ENCODE peak calls at places on chromosome 4, in six cellular contexts. One of them, this sample, is unnamed.

GRCh38 chr4:165874799-165875371 is 1.8 kb downstream of the TLL1 start:
- DNase-seq in endothelial cell: peak
- DNase-seq in thoracic aorta: no peak
- DNase-seq in AG10803: no peak
- DNase-seq in IMR-90: no peak
- DNase-seq in sigmoid colon: peak
- DNase-seq in this sample: peak

GRCh38 chr4:138919094-138919936 is 96.3 kb upstream of the NOCT start:
- DNase-seq in endothelial cell: peak
- DNase-seq in AG10803: peak
- DNase-seq in IMR-90: peak
- DNase-seq in sigmoid colon: peak
- DNase-seq in thoracic aorta: no peak
- DNase-seq in this sample: peak

GRCh38 chr4:184764601-184765000 is 30.7 kb upstream of the CENPU start:
- DNase-seq in AG10803: no peak
- DNase-seq in endothelial cell: no peak
- DNase-seq in thoracic aorta: no peak
- DNase-seq in sigmoid colon: no peak
- DNase-seq in IMR-90: no peak
- DNase-seq in this sample: no peak

GRCh38 chr4:143667461-143667860 is 33.0 kb downstream of the FREM3 start:
- DNase-seq in thoracic aorta: peak
- DNase-seq in sigmoid colon: peak
- DNase-seq in endothelial cell: no peak
- DNase-seq in IMR-90: peak
- DNase-seq in AG10803: peak
- DNase-seq in this sample: no peak

GRCh38 chr4:21858971-21859370 is 89.6 kb downstream of the KCNIP4 start:
- DNase-seq in AG10803: no peak
- DNase-seq in sigmoid colon: no peak
- DNase-seq in thoracic aorta: no peak
- DNase-seq in IMR-90: peak
- DNase-seq in endothelial cell: no peak
- DNase-seq in this sample: no peak

GRCh38 chr4:183541081-183542045 is 36.5 kb downstream of the ING2 start:
- DNase-seq in thoracic aorta: no peak
- DNase-seq in AG10803: peak
- DNase-seq in sigmoid colon: no peak
- DNase-seq in endothelial cell: no peak
- DNase-seq in IMR-90: peak
- DNase-seq in this sample: peak

GRCh38 chr4:174631901-174632758 is 109.8 kb upstream of the HPGD start:
- DNase-seq in IMR-90: peak
- DNase-seq in thoracic aorta: no peak
- DNase-seq in sigmoid colon: no peak
- DNase-seq in AG10803: peak
- DNase-seq in endothelial cell: no peak
- DNase-seq in this sample: peak

GRCh38 chr4:77010841-77011354 is 61.3 kb downstream of the SEPTIN11 start:
- DNase-seq in AG10803: peak
- DNase-seq in thoracic aorta: no peak
- DNase-seq in sigmoid colon: no peak
- DNase-seq in endothelial cell: no peak
- DNase-seq in IMR-90: peak
- DNase-seq in this sample: no peak

GRCh38 chr4:24473309-24473721 is 111.0 kb downstream of the DHX15 start:
- DNase-seq in AG10803: peak
- DNase-seq in thoracic aorta: no peak
- DNase-seq in endothelial cell: no peak
- DNase-seq in sigmoid colon: peak
- DNase-seq in IMR-90: peak
- DNase-seq in this sample: peak

GRCh38 chr4:167129146-167129545 is 105.1 kb downstream of the SPOCK3 start:
- DNase-seq in endothelial cell: no peak
- DNase-seq in AG10803: no peak
- DNase-seq in sigmoid colon: no peak
- DNase-seq in IMR-90: no peak
- DNase-seq in thoracic aorta: no peak
- DNase-seq in this sample: no peak

GRCh38 chr4:90118547-90119211 is 8.5 kb upstream of the CCSER1 start:
- DNase-seq in thoracic aorta: no peak
- DNase-seq in IMR-90: no peak
- DNase-seq in sigmoid colon: no peak
- DNase-seq in endothelial cell: no peak
- DNase-seq in AG10803: no peak
- DNase-seq in this sample: no peak

GRCh38 chr4:90121961-90122748 is 5.0 kb upstream of the CCSER1 start:
- DNase-seq in AG10803: no peak
- DNase-seq in endothelial cell: no peak
- DNase-seq in thoracic aorta: no peak
- DNase-seq in IMR-90: peak
- DNase-seq in sigmoid colon: no peak
- DNase-seq in this sample: no peak

GRCh38 chr4:90120815-90121214 is 6.4 kb upstream of the CCSER1 start:
- DNase-seq in IMR-90: no peak
- DNase-seq in thoracic aorta: no peak
- DNase-seq in endothelial cell: no peak
- DNase-seq in AG10803: no peak
- DNase-seq in sigmoid colon: no peak
- DNase-seq in this sample: no peak

GRCh38 chr4:90120037-90120436 is 7.2 kb upstream of the CCSER1 start:
- DNase-seq in thoracic aorta: no peak
- DNase-seq in AG10803: no peak
- DNase-seq in IMR-90: no peak
- DNase-seq in endothelial cell: no peak
- DNase-seq in sigmoid colon: no peak
- DNase-seq in this sample: no peak
- TF ChIP-seq CTCF in thoracic aorta: no peak
- TF ChIP-seq CTCF in AG10803: no peak
- TF ChIP-seq CTCF in IMR-90: no peak
- TF ChIP-seq CTCF in endothelial cell: no peak
- TF ChIP-seq CTCF in sigmoid colon: no peak
- TF ChIP-seq CTCF in this sample: no peak

GRCh38 chr4:124712417-124713212 is at the start of gene ANKRD50:
- DNase-seq in IMR-90: peak
- DNase-seq in AG10803: peak
- DNase-seq in sigmoid colon: peak
- DNase-seq in thoracic aorta: peak
- DNase-seq in endothelial cell: peak
- DNase-seq in this sample: peak

GRCh38 chr4:124710911-124711310 is 1.6 kb downstream of the ANKRD50 start:
- DNase-seq in sigmoid colon: no peak
- DNase-seq in thoracic aorta: no peak
- DNase-seq in IMR-90: no peak
- DNase-seq in endothelial cell: no peak
- DNase-seq in AG10803: peak
- DNase-seq in this sample: no peak

GRCh38 chr4:124710253-124710849 is 2.2 kb downstream of the ANKRD50 start:
- DNase-seq in AG10803: no peak
- DNase-seq in IMR-90: peak
- DNase-seq in thoracic aorta: no peak
- DNase-seq in endothelial cell: no peak
- DNase-seq in sigmoid colon: no peak
- DNase-seq in this sample: no peak

GRCh38 chr4:124713213-124713592 is 671 bp upstream of the ANKRD50 start:
- DNase-seq in sigmoid colon: peak
- DNase-seq in IMR-90: peak
- DNase-seq in endothelial cell: peak
- DNase-seq in AG10803: peak
- DNase-seq in thoracic aorta: peak
- DNase-seq in this sample: peak

GRCh38 chr4:124711469-124712416 is 789 bp downstream of the ANKRD50 start:
- DNase-seq in IMR-90: peak
- DNase-seq in endothelial cell: peak
- DNase-seq in AG10803: peak
- DNase-seq in thoracic aorta: no peak
- DNase-seq in sigmoid colon: peak
- DNase-seq in this sample: peak
- TF ChIP-seq CTCF in IMR-90: peak
- TF ChIP-seq CTCF in endothelial cell: no peak
- TF ChIP-seq CTCF in AG10803: peak
- TF ChIP-seq CTCF in thoracic aorta: no peak
- TF ChIP-seq CTCF in sigmoid colon: no peak
- TF ChIP-seq CTCF in this sample: no peak

GRCh38 chr4:16765549-16765948 is 132.9 kb downstream of the LDB2 start:
- DNase-seq in thoracic aorta: no peak
- DNase-seq in AG10803: no peak
- DNase-seq in IMR-90: no peak
- DNase-seq in endothelial cell: no peak
- DNase-seq in sigmoid colon: no peak
- DNase-seq in this sample: no peak

GRCh38 chr4:16767861-16768260 is 130.6 kb downstream of the LDB2 start:
- DNase-seq in sigmoid colon: no peak
- DNase-seq in IMR-90: no peak
- DNase-seq in AG10803: no peak
- DNase-seq in endothelial cell: no peak
- DNase-seq in thoracic aorta: no peak
- DNase-seq in this sample: no peak

GRCh38 chr4:16767251-16767650 is 131.2 kb downstream of the LDB2 start:
- DNase-seq in sigmoid colon: no peak
- DNase-seq in AG10803: no peak
- DNase-seq in endothelial cell: no peak
- DNase-seq in thoracic aorta: no peak
- DNase-seq in IMR-90: no peak
- DNase-seq in this sample: no peak

GRCh38 chr4:16761031-16761430 is 137.4 kb downstream of the LDB2 start:
- DNase-seq in endothelial cell: no peak
- DNase-seq in AG10803: no peak
- DNase-seq in thoracic aorta: no peak
- DNase-seq in IMR-90: no peak
- DNase-seq in sigmoid colon: no peak
- DNase-seq in this sample: no peak

GRCh38 chr4:16764622-16765021 is 133.8 kb downstream of the LDB2 start:
- DNase-seq in sigmoid colon: no peak
- DNase-seq in thoracic aorta: no peak
- DNase-seq in AG10803: no peak
- DNase-seq in endothelial cell: peak
- DNase-seq in IMR-90: peak
- DNase-seq in this sample: no peak
- TF ChIP-seq CTCF in sigmoid colon: no peak
- TF ChIP-seq CTCF in thoracic aorta: no peak
- TF ChIP-seq CTCF in AG10803: peak
- TF ChIP-seq CTCF in endothelial cell: peak
- TF ChIP-seq CTCF in IMR-90: peak
- TF ChIP-seq CTCF in this sample: peak

GRCh38 chr4:106329027-106329618 is 12.8 kb downstream of the AIMP1 start:
- DNase-seq in IMR-90: peak
- DNase-seq in sigmoid colon: no peak
- DNase-seq in endothelial cell: no peak
- DNase-seq in thoracic aorta: no peak
- DNase-seq in AG10803: peak
- DNase-seq in this sample: no peak
- TF ChIP-seq CTCF in IMR-90: peak
- TF ChIP-seq CTCF in sigmoid colon: no peak
- TF ChIP-seq CTCF in endothelial cell: peak
- TF ChIP-seq CTCF in thoracic aorta: peak
- TF ChIP-seq CTCF in AG10803: peak
- TF ChIP-seq CTCF in this sample: peak

GRCh38 chr4:27692098-27692679 is 831.5 kb downstream of the STIM2 start:
- DNase-seq in endothelial cell: peak
- DNase-seq in AG10803: peak
- DNase-seq in thoracic aorta: no peak
- DNase-seq in sigmoid colon: no peak
- DNase-seq in IMR-90: peak
- DNase-seq in this sample: peak
- TF ChIP-seq CTCF in endothelial cell: peak
- TF ChIP-seq CTCF in AG10803: peak
- TF ChIP-seq CTCF in thoracic aorta: no peak
- TF ChIP-seq CTCF in sigmoid colon: no peak
- TF ChIP-seq CTCF in IMR-90: peak
- TF ChIP-seq CTCF in this sample: peak

DNA sequence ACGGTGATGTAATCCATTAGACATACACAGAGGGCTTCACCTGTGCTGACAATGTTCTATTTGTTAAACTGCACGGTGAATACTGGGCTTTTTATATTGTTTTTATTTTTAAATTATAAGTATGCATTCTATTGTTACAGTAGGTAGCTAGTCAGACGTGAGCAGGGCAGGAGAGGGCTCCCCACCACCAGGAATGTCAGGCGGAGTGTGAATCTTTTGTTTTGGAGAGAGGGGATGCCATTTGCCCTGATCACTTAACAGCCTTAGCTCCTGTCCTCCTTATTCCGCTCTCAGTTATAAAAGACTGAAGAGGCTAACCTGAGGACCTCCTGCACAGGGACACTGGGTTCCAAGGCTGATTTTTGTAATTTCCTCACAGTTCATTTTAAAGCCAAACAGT is 151.6 kb upstream of the TAPT1 start:
- DNase-seq in IMR-90: no peak
- DNase-seq in thoracic aorta: no peak
- DNase-seq in endothelial cell: no peak
- DNase-seq in AG10803: no peak
- DNase-seq in sigmoid colon: no peak
- DNase-seq in this sample: no peak
- TF ChIP-seq CTCF in IMR-90: no peak
- TF ChIP-seq CTCF in thoracic aorta: no peak
- TF ChIP-seq CTCF in endothelial cell: no peak
- TF ChIP-seq CTCF in AG10803: no peak
- TF ChIP-seq CTCF in sigmoid colon: no peak
- TF ChIP-seq CTCF in this sample: no peak

DNA sequence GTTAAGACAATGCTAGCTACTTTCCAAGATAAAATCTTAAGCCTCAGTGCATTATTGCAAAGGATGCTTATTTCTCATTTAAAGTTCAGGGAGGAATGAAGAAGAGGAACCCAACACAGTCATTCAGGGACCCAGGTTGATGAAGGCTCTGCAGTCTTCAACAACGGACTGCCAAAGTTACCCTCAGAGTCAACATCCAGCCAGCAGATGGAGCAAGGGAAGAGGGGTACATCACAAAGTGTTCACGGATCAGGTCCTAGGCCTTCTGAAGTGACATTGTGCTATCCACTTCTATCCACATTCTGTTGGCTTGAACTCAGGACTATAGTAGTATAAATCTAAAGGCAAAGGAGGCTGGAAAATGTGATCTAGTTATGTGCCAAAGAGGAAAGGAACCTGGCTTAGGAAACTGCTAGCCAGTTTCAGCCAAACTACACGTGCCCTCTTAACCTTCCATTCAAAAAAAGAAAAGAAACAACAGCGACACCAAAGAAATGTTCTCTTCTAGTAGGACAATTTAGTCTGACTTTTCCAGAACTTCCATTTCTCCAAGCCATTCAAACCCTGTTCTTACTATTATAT is 28.8 kb downstream of the NKX6-1 start:
- DNase-seq in thoracic aorta: no peak
- DNase-seq in IMR-90: no peak
- DNase-seq in endothelial cell: peak
- DNase-seq in AG10803: no peak
- DNase-seq in sigmoid colon: no peak
- DNase-seq in this sample: no peak
- TF ChIP-seq CTCF in thoracic aorta: no peak
- TF ChIP-seq CTCF in IMR-90: no peak
- TF ChIP-seq CTCF in endothelial cell: no peak
- TF ChIP-seq CTCF in AG10803: peak
- TF ChIP-seq CTCF in sigmoid colon: no peak
- TF ChIP-seq CTCF in this sample: no peak

This sample was measured in nephron progenitor cell.